ENCODE peak calls at places on chromosomes 4 and X, in eight cellular contexts. F is CD4-positive, alpha-beta memory T cell; J is fibroblast of the aortic adventitia; W is glutamatergic neuron; L is midbrain; Z is naive thymus-derived CD8-positive, alpha-beta T cell; D is OCI-LY7; I is NCI-H146. Q is an unnamed sample.
A peak's percentile ranks its signal among the peaks of the same experiment; 100 is the strongest.

GRCh38 chr4:139704915-139705485 is 39.4 kb downstream of the MGST2 start:
- DNase-seq in W (no peak), J (peak; percentile 27), Z (no peak), L (no peak), D (peak; percentile 7), F (no peak), I (peak; percentile 4), Q (no peak)

GRCh38 chr4:108571027-108571569 is 49.3 kb upstream of the RPL34 start:
- DNase-seq in J (peak; percentile 11), W (no peak), L (no peak), F (no peak), I (no peak), Z (no peak), D (no peak), Q (no peak)

GRCh38 chr4:26490980-26491284 is 648 bp upstream of the CCKAR start:
- DNase-seq in W (no peak), F (no peak), I (no peak), L (no peak), J (no peak), D (no peak), Z (no peak), Q (no peak)

GRCh38 chr4:94395541-94395940 is 52.9 kb upstream of the HPGDS start:
- DNase-seq in F (no peak), D (no peak), I (no peak), J (peak; percentile 30), Z (no peak), L (no peak), W (no peak), Q (no peak)

GRCh38 chr4:118981839-118982381 is 93.3 kb downstream of the SYNPO2 start:
- DNase-seq in J (peak; percentile 93), L (peak; percentile 74), W (peak; percentile 53), Z (peak; percentile 11), F (peak; percentile 42), I (peak; percentile 38), D (peak; percentile 70), Q (peak; percentile 33)

GRCh38 chr4:41369680-41370079 is 113.0 kb downstream of the UCHL1 start:
- DNase-seq in L (peak; percentile 43), F (no peak), D (no peak), J (no peak), W (no peak), I (no peak), Z (no peak), Q (no peak)

GRCh38 chr4:141469392-141469791 is 167.0 kb upstream of the IL15 start:
- DNase-seq in L (no peak), J (peak; percentile 14), D (no peak), Z (no peak), W (no peak), F (no peak), I (no peak), Q (no peak)

GRCh38 chr4:94758700-94759399 is 1.1 kb downstream of the BMPR1B start:
- DNase-seq in W (peak; percentile 19), L (no peak), J (no peak), D (no peak), F (no peak), Z (no peak), I (no peak), Q (no peak)

GRCh38 chrX:129599499-129599898 is 55.3 kb downstream of the APLN start:
- DNase-seq in W (no peak), J (no peak), L (no peak), I (no peak), D (no peak), Z (no peak), F (no peak), Q (no peak)

GRCh38 chr4:73947239-73947985 is 34.4 kb downstream of the PF4 start:
- DNase-seq in J (no peak), Z (no peak), L (no peak), F (no peak), W (no peak), I (no peak), D (no peak), Q (no peak)

GRCh38 chr4:135838889-135839288 is 1637.3 kb upstream of the PABPC4L start:
- DNase-seq in F (no peak), W (no peak), J (no peak), L (no peak), Z (no peak), D (no peak), I (peak; percentile 60), Q (no peak)

GRCh38 chr4:109032676-109033075 is 269.8 kb downstream of the COL25A1 start:
- DNase-seq in Z (no peak), J (no peak), I (no peak), W (no peak), L (no peak), F (no peak), D (no peak), Q (no peak)

GRCh38 chr4:6338175-6338950 is 68.7 kb downstream of the WFS1 start:
- DNase-seq in Z (no peak), W (peak; percentile 8), F (no peak), D (peak; percentile 38), I (no peak), L (no peak), J (no peak), Q (no peak)

GRCh38 chr4:121564840-121565375 is 131.9 kb downstream of the ANXA5 start:
- DNase-seq in Z (no peak), W (no peak), F (no peak), L (no peak), J (peak; percentile 3), D (no peak), I (no peak), Q (no peak)

GRCh38 chr4:38512840-38513239 is 151.2 kb upstream of the KLF3 start:
- DNase-seq in L (no peak), W (no peak), J (no peak), D (no peak), Z (no peak), F (no peak), I (no peak), Q (no peak)

GRCh38 chrX:107632291-107632690 is 4.0 kb downstream of the PRPS1 start:
- DNase-seq in I (no peak), Z (no peak), L (no peak), F (no peak), W (no peak), D (no peak), J (peak; percentile 27), Q (no peak)

GRCh38 chr4:183261953-183262775 is 57.9 kb downstream of the CLDN22 start:
- DNase-seq in J (peak; percentile 79), L (peak; percentile 86), W (peak; percentile 86), D (peak; percentile 69), F (peak; percentile 66), I (peak; percentile 66), Z (peak; percentile 45), Q (peak; percentile 51)

GRCh38 chrX:154046262-154046771 is 26.6 kb upstream of the IRAK1 start:
- DNase-seq in J (peak; percentile 96), Z (no peak), L (no peak), I (no peak), F (no peak), D (no peak), W (no peak), Q (no peak)

GRCh38 chrX:25941559-25942250 is 196.4 kb upstream of the MAGEB18 start:
- DNase-seq in I (no peak), J (peak; percentile 43), F (no peak), D (no peak), W (no peak), L (no peak), Z (no peak), Q (no peak)

GRCh38 chr4:73698217-73698616 is 42.2 kb upstream of the CXCL8 start:
- DNase-seq in W (no peak), F (no peak), J (peak; percentile 71), D (no peak), L (no peak), I (no peak), Z (no peak), Q (no peak)

GRCh38 chr4:7328913-7329638 is 105.7 kb downstream of the PSAPL1 start:
- DNase-seq in F (no peak), W (no peak), Z (no peak), J (peak; percentile 26), I (no peak), D (no peak), L (peak; percentile 76), Q (no peak)

GRCh38 chr4:132396636-132397035 is 752.5 kb upstream of the PCDH10 start:
- DNase-seq in I (no peak), J (no peak), Z (no peak), L (no peak), W (no peak), F (no peak), D (no peak), Q (no peak)

GRCh38 chrX:2483398-2483797 is 17.4 kb downstream of the DHRSX start:
- DNase-seq in W (no peak), Z (no peak), I (no peak), D (no peak), J (no peak), F (no peak), L (no peak), Q (no peak)

GRCh38 chr4:110669663-110670062 is 46.8 kb upstream of the PITX2 start:
- DNase-seq in F (no peak), Z (no peak), W (no peak), D (no peak), L (no peak), J (no peak), I (no peak), Q (no peak)

GRCh38 chr4:39259571-39260330 is 77.4 kb downstream of the WDR19 start:
- DNase-seq in L (no peak), I (no peak), F (no peak), W (no peak), Z (no peak), D (no peak), J (peak; percentile 32), Q (no peak)

GRCh38 chr4:153799708-153800074 is 10.8 kb upstream of the SFRP2 start:
- DNase-seq in W (no peak), L (no peak), Z (no peak), D (no peak), J (no peak), I (no peak), F (no peak), Q (no peak)

Q was measured in T follicular helper cell.